ENCODE peak calls at places on chromosomes 7 and 10, in eight cellular contexts. Y is prostate gland, U is fibroblast of lung, R is neural progenitor cell, E is left lung, Z is sigmoid colon, W is transverse colon, C is mucosa of descending colon. T is an unnamed sample.
A peak's percentile ranks its signal among the peaks of the same experiment; 100 is the strongest.

GRCh38 chr10:124999433-125000365 is 57.8 kb downstream of the ZRANB1 start:
- DNase-seq in C (peak; percentile 54), Y (no peak), Z (no peak), U (peak; percentile 95), R (no peak), E (peak; percentile 35), W (peak; percentile 17), T (peak; percentile 47)

GRCh38 chr10:121640276-121640675 is 42.0 kb upstream of the FGFR2 start:
- DNase-seq in E (no peak), U (no peak), W (no peak), Z (no peak), R (no peak), C (no peak), Y (no peak), T (no peak)

GRCh38 chr10:89744021-89744420 is 42.6 kb downstream of the KIF20B start:
- DNase-seq in R (no peak), W (no peak), C (no peak), Z (no peak), Y (no peak), E (no peak), U (peak; percentile 29), T (no peak)

GRCh38 chr10:121942749-121943148 is 14.9 kb upstream of the ATE1 start:
- DNase-seq in U (peak; percentile 92), W (no peak), E (no peak), C (no peak), Y (no peak), Z (no peak), R (no peak), T (no peak)

GRCh38 chr7:80918909-80919721 is at the start of gene SEMA3C:
- DNase-seq in W (peak; percentile 90), Z (peak; percentile 96), R (peak; percentile 97), U (peak; percentile 96), Y (peak; percentile 91), C (peak; percentile 92), E (peak; percentile 92), T (peak; percentile 90)

GRCh38 chr7:98418636-98419315 is 17.9 kb upstream of the BAIAP2L1 start:
- DNase-seq in C (peak; percentile 76), Z (no peak), W (peak; percentile 78), Y (no peak), U (peak; percentile 91), E (peak; percentile 61), R (no peak), T (no peak)

GRCh38 chr7:85114342-85114741 is 72.5 kb downstream of the SEMA3D start:
- DNase-seq in R (no peak), Z (no peak), U (no peak), W (no peak), E (no peak), C (no peak), Y (no peak), T (no peak)

GRCh38 chr10:29392376-29393021 is 103.6 kb downstream of the LYZL1 start:
- DNase-seq in W (peak; percentile 33), Y (no peak), U (peak; percentile 51), C (no peak), Z (no peak), E (no peak), R (peak; percentile 78), T (no peak)

GRCh38 chr10:94344522-94345122 is 18.1 kb downstream of the NOC3L start:
- DNase-seq in R (no peak), Y (no peak), U (no peak), W (no peak), C (no peak), E (no peak), Z (no peak), T (no peak)

GRCh38 chr10:11325817-11326216 is 285.6 kb downstream of the USP6NL start:
- DNase-seq in E (no peak), C (no peak), Z (no peak), R (no peak), Y (no peak), W (no peak), U (peak; percentile 34), T (no peak)

GRCh38 chr7:105336009-105336408 is 52.7 kb downstream of the SRPK2 start:
- DNase-seq in Z (no peak), U (peak; percentile 49), Y (no peak), W (no peak), R (no peak), E (no peak), C (no peak), T (no peak)

GRCh38 chr10:100341953-100342626 is 4.9 kb upstream of the SCD start:
- DNase-seq in C (no peak), Z (no peak), R (peak; percentile 74), W (peak; percentile 68), E (peak; percentile 59), Y (peak; percentile 68), U (peak; percentile 63), T (no peak)

GRCh38 chr10:125423569-125423968 is 259.4 kb downstream of the TEX36 start:
- DNase-seq in C (no peak), U (no peak), E (no peak), Z (no peak), Y (no peak), R (no peak), W (no peak), T (no peak)

GRCh38 chr7:2508327-2509231 is 11.0 kb upstream of the LFNG start:
- DNase-seq in W (peak; percentile 71), C (peak; percentile 91), U (no peak), R (peak; percentile 48), Y (peak; percentile 54), E (peak; percentile 67), Z (peak; percentile 84), T (peak; percentile 79)

GRCh38 chr7:49852619-49853462 is 79.4 kb downstream of the VWC2 start:
- DNase-seq in Z (no peak), C (no peak), R (peak; percentile 77), E (no peak), W (peak; percentile 24), Y (peak; percentile 47), U (peak; percentile 2), T (no peak)

GRCh38 chr10:5840314-5841307 is 27.4 kb upstream of the GDI2 start:
- DNase-seq in R (peak; percentile 16), E (peak; percentile 27), W (peak; percentile 28), Z (no peak), C (peak; percentile 76), Y (no peak), U (no peak), T (peak; percentile 41)

GRCh38 chr7:99314504-99314903 is 11.2 kb upstream of the ARPC1A start:
- DNase-seq in W (peak; percentile 75), Y (no peak), R (no peak), C (peak; percentile 82), E (no peak), Z (no peak), U (no peak), T (no peak)

GRCh38 chr7:148729984-148730733 is 31.5 kb downstream of the CUL1 start:
- DNase-seq in R (no peak), Y (no peak), U (peak; percentile 58), E (no peak), C (no peak), W (no peak), Z (no peak), T (no peak)

GRCh38 chr7:7996568-7996967 is 28.0 kb downstream of the GLCCI1 start:
- DNase-seq in C (no peak), R (no peak), U (peak; percentile 42), E (no peak), W (no peak), Y (peak; percentile 13), Z (no peak), T (no peak)

GRCh38 chr10:59350558-59350957 is 11.8 kb downstream of the FAM13C start:
- DNase-seq in Z (no peak), R (no peak), E (no peak), Y (peak; percentile 48), U (no peak), C (no peak), W (no peak), T (no peak)

GRCh38 chr10:103772096-103772845 is 83.1 kb downstream of the SH3PXD2A start:
- DNase-seq in Y (peak; percentile 71), Z (peak; percentile 96), U (peak; percentile 99), C (peak; percentile 91), R (peak; percentile 90), W (peak; percentile 87), E (peak; percentile 83), T (peak; percentile 90)

GRCh38 chr10:97179731-97180366 is 5.9 kb downstream of the SLIT1 start:
- DNase-seq in R (peak; percentile 94), Z (no peak), W (no peak), E (no peak), U (no peak), C (no peak), Y (no peak), T (no peak)

GRCh38 chr7:158531661-158532060 is 56.0 kb downstream of the PTPRN2 start:
- DNase-seq in E (no peak), C (no peak), W (no peak), Z (no peak), R (no peak), U (no peak), Y (no peak), T (no peak)

DNA sequence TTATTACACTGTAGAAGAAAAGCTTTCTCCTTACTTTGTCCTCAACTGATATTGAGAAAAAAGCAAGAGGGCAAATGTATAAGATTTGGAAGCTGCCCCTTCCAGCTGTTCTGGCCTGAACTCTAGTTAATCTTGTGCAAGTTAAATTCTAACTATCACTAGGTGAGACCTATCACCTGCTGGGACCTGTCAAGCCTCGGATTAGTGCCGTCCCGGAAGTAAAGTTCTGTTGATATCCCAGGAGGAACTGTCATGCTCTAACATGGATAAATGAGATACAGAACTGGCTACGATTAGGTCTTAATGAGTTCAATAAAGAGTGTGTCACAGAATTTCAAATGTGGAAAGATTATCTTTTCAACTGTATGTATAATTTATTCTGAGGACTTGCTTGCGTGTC is 1.2 kb upstream of the BPGM start:
- DNase-seq in U (no peak), C (no peak), E (no peak), R (peak; percentile 12), Z (no peak), Y (no peak), W (no peak), T (no peak)
- H3K36me3 ChIP-seq in U (no peaks in the 10 kb centered on the region), C (no peaks in the 10 kb centered on the region), E (no peaks in the 10 kb centered on the region), R (no peaks in the 10 kb centered on the region), Z (no peaks in the 10 kb centered on the region), Y (no peaks in the 10 kb centered on the region), W (no peaks in the 10 kb centered on the region), T (no peaks in the 10 kb centered on the region)

GRCh38 chr7:32357535-32358277 is 132.5 kb downstream of the LSM5 start:
- DNase-seq in Z (no peak), C (no peak), E (no peak), W (no peak), U (no peak), R (peak; percentile 52), Y (no peak), T (no peak)
- TF ChIP-seq CTCF in Z (no peak), C (no peak), E (no peak), W (no peak), U (no peak), R (peak; percentile 51), Y (no peak), T (peak; percentile 16)

DNA sequence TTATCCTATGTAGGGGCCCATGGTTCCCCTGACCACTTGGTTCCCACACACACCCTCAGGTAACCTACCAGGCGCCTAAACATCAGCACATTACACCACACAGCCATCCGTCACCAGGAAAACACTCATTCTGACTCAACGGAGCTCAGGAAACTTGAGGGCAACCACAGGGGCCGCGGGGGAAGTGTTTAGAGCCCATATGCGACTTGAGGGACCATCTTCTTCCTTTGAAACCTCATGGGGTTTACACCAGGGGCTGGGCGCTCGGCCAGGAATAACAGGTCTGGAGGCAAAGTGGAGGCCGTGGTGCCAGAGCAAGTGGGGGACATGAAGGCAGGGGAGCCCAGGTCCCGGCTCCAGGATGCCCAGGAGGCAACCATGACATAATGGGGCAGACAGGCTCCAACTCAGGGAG is 1.5 kb downstream of the STX1A start:
- DNase-seq in Z (no peak), R (no peak), W (peak; percentile 56), E (no peak), Y (no peak), C (peak; percentile 64), U (peak; percentile 64), T (no peak)
- H3K4me3 ChIP-seq in Z (peak overlapping the region; percentile 97), R (no peak overlapping the region), W (peak overlapping the region; percentile 88), E (no peak overlapping the region), Y (no peak overlapping the region), C (no peak overlapping the region), U (peak overlapping the region; percentile 76), T (peak overlapping the region; percentile 88)

GRCh38 chr10:71832967-71833366 is 18.1 kb downstream of the PSAP start:
- DNase-seq in C (no peak), E (no peak), Z (no peak), R (no peak), U (no peak), W (no peak), Y (no peak), T (no peak)
- H3K36me3 ChIP-seq in C (no peaks in the 10 kb centered on the region), E (peaks cover 4% of the 10 kb centered on the region), Z (peaks cover 54% of the 10 kb centered on the region), R (no peaks in the 10 kb centered on the region), U (peaks cover 21% of the 10 kb centered on the region), W (peaks cover 38% of the 10 kb centered on the region), Y (peaks cover 12% of the 10 kb centered on the region), T (peaks cover 58% of the 10 kb centered on the region)

T was measured in left ventricle myocardium inferior.